ENCODE peak calls at places on chromosomes 2 and 18, in four cellular contexts. E is CD4-positive, alpha-beta T cell; D is fibroblast of lung; W is tibial nerve. F is an unnamed sample.

GRCh38 chr2:200812122-200813022 is 662 bp downstream of the BZW1 start:
- DNase-seq in W (peak), E (peak), D (peak), F (peak)

GRCh38 chr18:9735879-9736278 is 27.8 kb downstream of the RAB31 start:
- DNase-seq in W (no peak), D (no peak), E (no peak), F (no peak)

GRCh38 chr2:96116424-96116878 is at the start of gene ADRA2B:
- DNase-seq in W (no peak), D (no peak), E (peak), F (no peak)

GRCh38 chr2:125456851-125457250 is 1199.1 kb upstream of the GYPC start:
- DNase-seq in E (no peak), W (no peak), D (peak), F (no peak)

GRCh38 chr2:72144746-72145657 is 2.7 kb downstream of the CYP26B1 start:
- DNase-seq in W (peak), D (no peak), E (no peak), F (no peak)

GRCh38 chr2:11875481-11875880 is 129.0 kb downstream of the LPIN1 start:
- DNase-seq in E (no peak), W (no peak), D (no peak), F (no peak)

GRCh38 chr2:40197121-40197520 is 254.8 kb downstream of the SLC8A1 start:
- DNase-seq in W (no peak), D (no peak), E (no peak), F (no peak)

GRCh38 chr18:48072428-48073204 is 142.2 kb upstream of the SMAD2 start:
- DNase-seq in D (no peak), W (no peak), E (no peak), F (no peak)

GRCh38 chr2:240936106-240936505 is 30.0 kb downstream of the CROCC2 start:
- DNase-seq in D (no peak), E (no peak), W (peak), F (no peak)

GRCh38 chr2:14234911-14235310 is 397.6 kb upstream of the LRATD1 start:
- DNase-seq in W (no peak), D (no peak), E (no peak), F (no peak)

GRCh38 chr2:30219886-30220478 is 11.4 kb upstream of the LBH start:
- DNase-seq in E (no peak), D (no peak), W (no peak), F (no peak)

GRCh38 chr2:67684991-67685390 is 287.9 kb downstream of the ETAA1 start:
- DNase-seq in E (no peak), D (no peak), W (no peak), F (no peak)

GRCh38 chr2:143334837-143335236 is 205.6 kb downstream of the ARHGAP15 start:
- DNase-seq in D (no peak), E (no peak), W (no peak), F (no peak)

GRCh38 chr18:23301971-23302370 is 151.1 kb upstream of the RIOK3 start:
- DNase-seq in W (no peak), E (no peak), D (no peak), F (no peak)

GRCh38 chr18:9106800-9107574 is 4.5 kb downstream of the NDUFV2 start:
- DNase-seq in D (no peak), E (no peak), W (no peak), F (no peak)

GRCh38 chr18:35389095-35389618 is 12.0 kb upstream of the ZNF396 start:
- DNase-seq in W (no peak), E (no peak), D (peak), F (no peak)
- H3K27ac ChIP-seq in W (no peak), E (no peak), D (peak), F (no peak)

GRCh38 chr2:141493936-141494335 is 636.9 kb downstream of the LRP1B start:
- DNase-seq in D (no peak), E (no peak), W (no peak), F (no peak)
- H3K27ac ChIP-seq in D (no peak), E (no peak), W (no peak), F (no peak)

DNA sequence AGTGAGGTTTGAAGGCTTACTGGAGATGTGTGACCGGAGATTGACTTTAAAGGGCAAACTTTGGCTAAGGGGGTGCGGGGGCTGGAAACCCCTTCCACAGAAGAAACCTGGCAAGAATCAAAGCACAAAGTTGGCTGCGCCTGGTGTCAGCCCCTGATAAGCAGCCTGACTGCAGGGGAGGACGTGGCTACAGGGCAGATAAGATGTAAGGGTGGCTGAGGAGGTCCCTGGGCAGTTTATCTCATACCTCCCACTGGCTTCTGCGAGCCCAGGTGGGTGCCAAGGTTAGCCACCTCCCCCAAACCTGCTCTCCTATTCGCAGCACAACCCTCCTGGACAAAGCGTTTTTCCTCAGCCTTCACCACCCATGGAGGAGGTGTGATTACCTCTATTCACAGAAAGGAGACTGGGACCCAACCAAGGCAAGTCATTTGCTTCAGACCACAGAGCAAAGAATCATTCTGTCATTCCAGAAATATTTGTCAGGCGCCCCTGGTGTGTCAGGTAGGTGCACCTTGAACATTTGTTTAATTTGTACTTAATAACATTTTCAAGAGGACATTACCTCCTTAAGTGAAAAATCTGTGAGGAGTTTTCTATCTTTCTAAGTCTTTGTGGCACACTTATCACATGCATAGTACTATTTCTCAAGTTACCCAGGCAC is 73.1 kb upstream of the IL1R1 start:
- DNase-seq in W (no peak), E (no peak), D (no peak), F (no peak)
- H3K27ac ChIP-seq in W (no peak), E (no peak), D (peak), F (no peak)

DNA sequence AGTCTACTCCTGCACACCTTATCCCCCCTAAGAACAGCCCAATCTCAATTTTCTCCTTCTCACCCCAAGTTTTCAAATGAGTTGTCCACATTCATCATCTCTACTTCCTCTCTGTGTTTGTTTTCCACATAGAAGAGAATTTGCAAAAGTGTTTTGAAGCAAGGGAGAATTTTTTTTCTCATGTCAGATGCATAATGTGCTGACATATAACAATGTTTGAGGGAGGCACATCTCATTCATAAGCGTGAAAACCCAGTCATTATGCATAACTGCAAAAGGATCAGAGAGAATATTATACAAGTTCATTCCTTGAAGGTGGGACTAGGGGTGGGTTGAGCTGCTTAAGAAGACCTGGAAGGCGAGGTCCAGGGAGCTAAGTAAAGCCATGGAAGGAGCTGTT is 80.8 kb upstream of the SLC1A4 start:
- DNase-seq in D (no peak), W (no peak), E (no peak), F (no peak)
- H3K27ac ChIP-seq in D (no peak), W (no peak), E (no peak), F (no peak)

GRCh38 chr2:10786240-10786982 is 26.2 kb downstream of the PDIA6 start:
- DNase-seq in W (no peak), D (no peak), E (no peak), F (no peak)

GRCh38 chr2:10785260-10785659 is 27.3 kb downstream of the PDIA6 start:
- DNase-seq in D (no peak), W (no peak), E (no peak), F (no peak)

GRCh38 chr2:10787176-10787968 is 25.2 kb downstream of the PDIA6 start:
- DNase-seq in W (no peak), E (no peak), D (peak), F (no peak)

GRCh38 chr2:10783421-10783820 is 29.2 kb downstream of the PDIA6 start:
- DNase-seq in W (no peak), D (no peak), E (no peak), F (no peak)

DNA sequence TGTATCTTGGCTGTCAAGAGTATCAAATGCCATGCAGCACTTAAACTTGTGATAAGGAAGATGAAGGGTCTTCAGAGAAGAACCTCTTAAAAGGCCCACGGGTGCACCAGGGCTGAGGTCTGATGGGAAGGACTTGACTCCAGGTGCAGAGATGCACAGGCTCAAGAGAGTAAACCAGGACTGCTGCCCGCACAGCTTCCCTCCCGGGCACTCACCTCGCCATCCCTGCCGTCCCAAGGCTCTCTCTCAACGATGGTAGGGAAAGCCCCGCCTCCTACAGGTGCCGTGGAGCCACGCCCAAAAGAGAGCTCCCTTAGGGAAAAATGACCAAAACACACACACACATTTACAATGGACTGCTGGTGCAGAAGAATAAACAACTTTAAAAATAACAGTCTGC is 27.9 kb downstream of the PDIA6 start:
- DNase-seq in W (no peak), E (no peak), D (no peak), F (no peak)
- H3K27ac ChIP-seq in W (no peak), E (no peak), D (no peak), F (no peak)

DNA sequence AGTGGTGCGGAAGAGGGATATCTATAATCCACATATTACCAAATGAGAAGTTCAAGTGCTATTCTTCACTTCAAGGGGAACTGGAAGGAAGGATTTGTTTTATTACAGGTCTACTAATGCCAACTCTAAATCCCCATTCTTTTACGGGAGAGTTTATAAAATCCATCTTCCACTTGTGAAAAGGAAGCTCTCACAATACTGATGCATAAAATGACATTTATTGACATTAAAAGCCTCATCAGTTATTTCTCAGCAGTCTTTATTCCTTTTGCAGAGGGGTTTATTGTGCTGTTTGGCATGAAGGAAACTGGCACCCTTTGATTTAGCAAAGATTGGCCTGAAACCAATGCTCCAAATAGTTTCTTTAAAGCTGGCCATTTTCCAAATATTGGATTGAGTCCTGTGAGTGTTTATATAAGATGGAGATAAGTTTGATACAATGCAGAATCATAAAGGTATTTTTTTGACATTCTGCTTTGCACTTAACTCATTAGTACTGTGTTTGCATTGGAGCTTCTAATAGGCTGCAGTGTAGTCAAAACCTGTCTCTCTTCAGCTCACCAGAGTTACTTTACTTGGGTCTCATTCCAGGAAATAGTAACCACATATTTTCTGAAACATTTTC is 26.6 kb downstream of the LRP1B start:
- DNase-seq in D (no peak), W (no peak), E (no peak), F (no peak)
- H3K27ac ChIP-seq in D (no peak), W (no peak), E (no peak), F (no peak)

F was measured in HL-60.